ENCODE peak calls at places on chromosomes 3 and 15, in five cellular contexts. One of them, this sample, is unnamed.
A peak's percentile ranks its signal among the peaks of the same experiment; 100 is the strongest.

GRCh38 chr3:133926736-133927542 is 31.3 kb upstream of the RAB6B start:
- DNase-seq in A673: peak; percentile 35
- DNase-seq in fibroblast of the aortic adventitia: no peak
- DNase-seq in breast epithelium: no peak
- DNase-seq in bronchial epithelial cell: no peak
- DNase-seq in this sample: no peak

GRCh38 chr3:24128195-24129005 is 183.3 kb downstream of the NR1D2 start:
- DNase-seq in bronchial epithelial cell: peak; percentile 95
- DNase-seq in fibroblast of the aortic adventitia: peak; percentile 77
- DNase-seq in breast epithelium: no peak
- DNase-seq in A673: peak; percentile 41
- DNase-seq in this sample: peak; percentile 90

GRCh38 chr3:153399636-153400035 is 237.6 kb downstream of the RAP2B start:
- DNase-seq in bronchial epithelial cell: no peak
- DNase-seq in fibroblast of the aortic adventitia: peak; percentile 7
- DNase-seq in A673: no peak
- DNase-seq in breast epithelium: no peak
- DNase-seq in this sample: no peak

GRCh38 chr3:178513539-178514410 is 22.5 kb upstream of the KCNMB2 start:
- DNase-seq in breast epithelium: no peak
- DNase-seq in A673: no peak
- DNase-seq in bronchial epithelial cell: no peak
- DNase-seq in fibroblast of the aortic adventitia: no peak
- DNase-seq in this sample: no peak

GRCh38 chr3:71581451-71581980 is 2.0 kb downstream of the FOXP1 start:
- DNase-seq in breast epithelium: no peak
- DNase-seq in fibroblast of the aortic adventitia: peak; percentile 58
- DNase-seq in bronchial epithelial cell: no peak
- DNase-seq in A673: no peak
- DNase-seq in this sample: no peak

GRCh38 chr3:137165117-137165806 is 207.5 kb downstream of the IL20RB start:
- DNase-seq in breast epithelium: no peak
- DNase-seq in A673: peak; percentile 27
- DNase-seq in fibroblast of the aortic adventitia: peak; percentile 4
- DNase-seq in bronchial epithelial cell: peak; percentile 78
- DNase-seq in this sample: peak; percentile 54

GRCh38 chr15:36844453-36845094 is 255.8 kb downstream of the MEIS2 start:
- DNase-seq in A673: no peak
- DNase-seq in breast epithelium: no peak
- DNase-seq in bronchial epithelial cell: no peak
- DNase-seq in fibroblast of the aortic adventitia: peak; percentile 41
- DNase-seq in this sample: peak; percentile 4

GRCh38 chr15:58190419-58190818 is 52.2 kb downstream of the AQP9 start:
- DNase-seq in bronchial epithelial cell: peak; percentile 66
- DNase-seq in fibroblast of the aortic adventitia: peak; percentile 28
- DNase-seq in A673: no peak
- DNase-seq in breast epithelium: no peak
- DNase-seq in this sample: peak; percentile 29

GRCh38 chr3:13581485-13582365 is 32.8 kb downstream of the FBLN2 start:
- DNase-seq in A673: no peak
- DNase-seq in bronchial epithelial cell: no peak
- DNase-seq in fibroblast of the aortic adventitia: peak; percentile 32
- DNase-seq in breast epithelium: no peak
- DNase-seq in this sample: no peak

GRCh38 chr3:88203537-88204143 is 53.9 kb downstream of the C3orf38 start:
- DNase-seq in A673: peak; percentile 87
- DNase-seq in bronchial epithelial cell: peak; percentile 62
- DNase-seq in fibroblast of the aortic adventitia: peak; percentile 75
- DNase-seq in breast epithelium: peak; percentile 39
- DNase-seq in this sample: peak; percentile 75

GRCh38 chr15:74786659-74787165 is 4.8 kb downstream of the CSK start:
- DNase-seq in fibroblast of the aortic adventitia: no peak
- DNase-seq in bronchial epithelial cell: no peak
- DNase-seq in A673: no peak
- DNase-seq in breast epithelium: no peak
- DNase-seq in this sample: no peak

GRCh38 chr15:34719883-34720148 is 35.0 kb downstream of the GJD2 start:
- DNase-seq in bronchial epithelial cell: no peak
- DNase-seq in A673: no peak
- DNase-seq in fibroblast of the aortic adventitia: no peak
- DNase-seq in breast epithelium: no peak
- DNase-seq in this sample: no peak

GRCh38 chr3:141366285-141367037 is 1.8 kb upstream of the ZBTB38 start:
- DNase-seq in fibroblast of the aortic adventitia: peak; percentile 97
- DNase-seq in breast epithelium: peak; percentile 87
- DNase-seq in bronchial epithelial cell: peak; percentile 75
- DNase-seq in A673: no peak
- DNase-seq in this sample: peak; percentile 98

GRCh38 chr15:68204776-68205557 is at the start of gene CALML4:
- DNase-seq in A673: no peak
- DNase-seq in bronchial epithelial cell: no peak
- DNase-seq in fibroblast of the aortic adventitia: peak; percentile 65
- DNase-seq in breast epithelium: peak; percentile 64
- DNase-seq in this sample: no peak

GRCh38 chr3:2261747-2262146 is 163.1 kb downstream of the CNTN4 start:
- DNase-seq in bronchial epithelial cell: no peak
- DNase-seq in A673: no peak
- DNase-seq in breast epithelium: no peak
- DNase-seq in fibroblast of the aortic adventitia: no peak
- DNase-seq in this sample: no peak

GRCh38 chr3:178802993-178803693 is 266.9 kb downstream of the KCNMB2 start:
- DNase-seq in bronchial epithelial cell: peak; percentile 7
- DNase-seq in A673: no peak
- DNase-seq in fibroblast of the aortic adventitia: no peak
- DNase-seq in breast epithelium: no peak
- DNase-seq in this sample: peak; percentile 21

GRCh38 chr15:91921188-91921820 is 67.8 kb downstream of the SLCO3A1 start:
- DNase-seq in fibroblast of the aortic adventitia: peak; percentile 51
- DNase-seq in A673: peak; percentile 37
- DNase-seq in bronchial epithelial cell: peak; percentile 71
- DNase-seq in breast epithelium: no peak
- DNase-seq in this sample: no peak

GRCh38 chr3:51773529-51773928 is 5.5 kb downstream of the IQCF6 start:
- DNase-seq in bronchial epithelial cell: no peak
- DNase-seq in A673: no peak
- DNase-seq in fibroblast of the aortic adventitia: no peak
- DNase-seq in breast epithelium: no peak
- DNase-seq in this sample: no peak

GRCh38 chr15:45131510-45131909 is 1.7 kb downstream of the DUOX1 start:
- DNase-seq in A673: no peak
- DNase-seq in fibroblast of the aortic adventitia: no peak
- DNase-seq in breast epithelium: no peak
- DNase-seq in bronchial epithelial cell: no peak
- DNase-seq in this sample: no peak

GRCh38 chr3:195829897-195830254 is 18.1 kb upstream of the MUC4 start:
- DNase-seq in fibroblast of the aortic adventitia: no peak
- DNase-seq in breast epithelium: no peak
- DNase-seq in bronchial epithelial cell: no peak
- DNase-seq in A673: no peak
- DNase-seq in this sample: no peak

GRCh38 chr3:94226058-94226457 is 163.2 kb downstream of the NSUN3 start:
- DNase-seq in breast epithelium: no peak
- DNase-seq in A673: peak; percentile 25
- DNase-seq in bronchial epithelial cell: peak; percentile 92
- DNase-seq in fibroblast of the aortic adventitia: peak; percentile 44
- DNase-seq in this sample: peak; percentile 23

GRCh38 chr3:176739169-176739568 is 458.1 kb downstream of the TBL1XR1 start:
- DNase-seq in breast epithelium: no peak
- DNase-seq in A673: no peak
- DNase-seq in bronchial epithelial cell: no peak
- DNase-seq in fibroblast of the aortic adventitia: no peak
- DNase-seq in this sample: no peak

GRCh38 chr3:10594915-10595314 is 89.5 kb upstream of the ATP2B2 start:
- DNase-seq in bronchial epithelial cell: peak; percentile 42
- DNase-seq in breast epithelium: no peak
- DNase-seq in fibroblast of the aortic adventitia: peak; percentile 46
- DNase-seq in A673: peak; percentile 85
- DNase-seq in this sample: peak; percentile 86

GRCh38 chr15:42131826-42132806 is 24.3 kb downstream of the PLA2G4F start:
- DNase-seq in A673: peak; percentile 71
- DNase-seq in breast epithelium: no peak
- DNase-seq in bronchial epithelial cell: no peak
- DNase-seq in fibroblast of the aortic adventitia: no peak
- DNase-seq in this sample: peak; percentile 45

GRCh38 chr3:193795062-193795690 is 202.2 kb downstream of the OPA1 start:
- DNase-seq in fibroblast of the aortic adventitia: no peak
- DNase-seq in bronchial epithelial cell: no peak
- DNase-seq in breast epithelium: no peak
- DNase-seq in A673: no peak
- DNase-seq in this sample: no peak

GRCh38 chr3:193798097-193798496 is 205.1 kb downstream of the OPA1 start:
- DNase-seq in A673: no peak
- DNase-seq in fibroblast of the aortic adventitia: no peak
- DNase-seq in bronchial epithelial cell: no peak
- DNase-seq in breast epithelium: no peak
- DNase-seq in this sample: no peak

GRCh38 chr3:193796089-193796488 is 203.1 kb downstream of the OPA1 start:
- DNase-seq in bronchial epithelial cell: peak; percentile 11
- DNase-seq in breast epithelium: no peak
- DNase-seq in fibroblast of the aortic adventitia: no peak
- DNase-seq in A673: no peak
- DNase-seq in this sample: peak; percentile 30

GRCh38 chr3:193791041-193792032 is 198.3 kb downstream of the OPA1 start:
- DNase-seq in bronchial epithelial cell: peak; percentile 88
- DNase-seq in fibroblast of the aortic adventitia: no peak
- DNase-seq in breast epithelium: peak; percentile 56
- DNase-seq in A673: no peak
- DNase-seq in this sample: no peak

DNA sequence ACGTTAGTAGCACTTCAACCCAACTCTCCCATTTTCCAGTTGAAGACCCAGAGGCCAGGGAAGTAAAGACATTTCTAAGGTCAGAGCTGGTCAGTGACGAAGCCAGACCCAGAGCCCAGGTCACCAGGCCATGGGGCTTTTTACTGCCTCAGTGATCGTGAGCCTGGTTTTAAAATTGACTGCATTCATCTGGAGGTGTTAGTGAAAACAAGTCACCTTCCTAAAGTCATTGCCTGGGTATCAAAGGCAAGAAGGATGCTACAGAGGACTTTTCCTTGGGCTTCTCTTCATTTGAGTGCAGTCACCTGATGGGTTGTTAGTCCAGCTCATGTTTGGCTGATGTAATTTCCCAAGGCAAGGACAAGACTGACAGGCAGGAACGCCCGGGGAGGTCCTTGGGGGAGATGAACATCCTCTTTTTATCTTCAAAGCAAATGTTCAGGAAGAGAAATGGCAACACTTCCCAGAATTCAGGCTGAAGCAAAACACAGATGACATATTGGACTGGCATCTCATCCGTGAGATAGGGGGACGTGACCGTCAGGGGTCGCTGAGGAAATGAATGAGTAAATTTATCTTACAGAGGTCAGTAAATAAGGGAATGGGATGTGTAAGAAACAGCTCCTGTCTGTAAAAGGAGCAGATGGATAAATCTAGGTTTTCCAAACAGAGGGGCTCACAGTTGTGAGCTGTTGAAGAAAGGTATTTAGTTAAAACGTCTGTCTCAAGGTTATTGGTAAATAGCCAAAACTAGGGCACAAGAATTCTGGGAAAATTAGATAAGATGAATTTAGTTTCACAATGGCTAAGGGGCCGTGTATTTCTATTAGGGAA is 201.2 kb downstream of the OPA1 start:
- DNase-seq in bronchial epithelial cell: no peak
- DNase-seq in fibroblast of the aortic adventitia: no peak
- DNase-seq in A673: no peak
- DNase-seq in breast epithelium: no peak
- DNase-seq in this sample: no peak
- TF ChIP-seq CTCF in bronchial epithelial cell: no peak
- TF ChIP-seq CTCF in fibroblast of the aortic adventitia: no peak
- TF ChIP-seq CTCF in A673: no peak
- TF ChIP-seq CTCF in breast epithelium: no peak
- TF ChIP-seq CTCF in this sample: no peak

GRCh38 chr15:72285402-72285801 is 13.0 kb upstream of the PARP6 start:
- DNase-seq in breast epithelium: no peak
- DNase-seq in bronchial epithelial cell: no peak
- DNase-seq in fibroblast of the aortic adventitia: no peak
- DNase-seq in A673: no peak
- DNase-seq in this sample: no peak
- TF ChIP-seq CTCF in breast epithelium: no peak
- TF ChIP-seq CTCF in bronchial epithelial cell: no peak
- TF ChIP-seq CTCF in fibroblast of the aortic adventitia: no peak
- TF ChIP-seq CTCF in A673: no peak
- TF ChIP-seq CTCF in this sample: no peak

GRCh38 chr15:60237411-60237810 is 160.4 kb downstream of the ANXA2 start:
- DNase-seq in bronchial epithelial cell: peak; percentile 22
- DNase-seq in fibroblast of the aortic adventitia: no peak
- DNase-seq in breast epithelium: no peak
- DNase-seq in A673: no peak
- DNase-seq in this sample: no peak

DNA sequence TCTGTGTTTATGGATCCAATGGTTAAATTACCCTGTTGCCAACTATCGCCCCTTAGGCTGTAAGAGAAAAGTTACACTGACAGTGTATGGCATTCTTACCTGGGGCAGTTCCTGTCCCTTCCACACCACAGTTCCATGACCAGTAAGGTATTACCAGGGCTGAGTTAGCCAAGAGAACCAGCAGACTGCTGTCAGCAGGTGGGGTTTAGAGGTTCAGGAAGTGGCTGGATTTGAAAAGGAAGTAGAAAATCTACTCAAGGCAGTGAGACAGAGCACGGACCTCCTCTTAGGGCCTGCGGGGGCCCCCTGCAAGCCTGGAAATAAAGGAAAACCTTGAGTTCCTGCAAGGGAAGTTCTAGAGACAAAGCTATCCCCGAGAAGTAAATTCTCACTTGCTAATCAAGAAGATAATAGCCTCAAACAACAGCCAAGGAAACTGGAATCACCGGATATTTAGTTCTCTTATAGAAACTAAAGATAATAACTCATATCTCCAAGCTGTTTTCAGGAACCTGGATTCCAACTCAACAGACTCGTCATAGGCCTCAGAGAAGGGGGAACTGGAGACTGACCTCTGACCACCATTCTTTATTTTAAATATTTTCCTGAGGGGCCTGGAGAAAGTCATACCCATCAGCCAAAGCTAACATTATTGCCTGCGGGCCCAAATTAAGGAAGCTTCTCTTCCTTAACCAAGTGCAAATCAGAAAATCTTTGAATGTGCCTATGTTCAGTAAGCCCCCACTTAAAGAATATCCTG is 161.7 kb downstream of the ANXA2 start:
- DNase-seq in bronchial epithelial cell: no peak
- DNase-seq in A673: no peak
- DNase-seq in fibroblast of the aortic adventitia: no peak
- DNase-seq in breast epithelium: no peak
- DNase-seq in this sample: no peak
- TF ChIP-seq CTCF in bronchial epithelial cell: no peak
- TF ChIP-seq CTCF in A673: no peak
- TF ChIP-seq CTCF in fibroblast of the aortic adventitia: no peak
- TF ChIP-seq CTCF in breast epithelium: no peak
- TF ChIP-seq CTCF in this sample: no peak

DNA sequence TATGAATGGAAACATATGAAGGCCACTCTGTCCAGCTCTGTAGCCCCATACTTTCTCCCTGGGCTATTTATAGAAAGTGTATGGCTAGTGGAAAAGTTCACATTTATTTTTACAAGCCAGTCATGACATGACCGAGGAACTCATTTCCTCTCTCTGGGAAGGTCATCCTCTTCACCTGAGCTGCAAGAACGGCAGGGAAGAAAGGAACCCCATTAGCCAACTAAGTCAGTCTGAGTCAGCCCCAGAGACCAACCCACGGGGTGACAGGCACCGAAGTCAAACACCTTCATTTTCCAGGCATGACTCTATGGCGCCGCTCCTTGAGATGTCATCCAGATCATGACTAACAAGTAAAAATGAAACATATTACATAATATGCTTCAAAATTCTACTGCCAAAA is 4.8 kb downstream of the PAQR9 start:
- DNase-seq in A673: no peak
- DNase-seq in fibroblast of the aortic adventitia: peak; percentile 68
- DNase-seq in bronchial epithelial cell: peak; percentile 99
- DNase-seq in breast epithelium: no peak
- DNase-seq in this sample: peak; percentile 93
- TF ChIP-seq CTCF in A673: no peak
- TF ChIP-seq CTCF in fibroblast of the aortic adventitia: no peak
- TF ChIP-seq CTCF in bronchial epithelial cell: no peak
- TF ChIP-seq CTCF in breast epithelium: no peak
- TF ChIP-seq CTCF in this sample: no peak